ENCODE peak calls at places on chromosome 21, in four cellular contexts. One of them, this sample, is unnamed. For H3K4me1 and H3K27me3, the result is how much of the 10 kb centered on the place peaks cover.

GRCh38 chr21:42351626-42352432 is 1.0 kb upstream of the TFF2 start:
- DNase-seq in IMR-90: no peak
- DNase-seq in cardiac muscle cell: no peak
- DNase-seq in lung: no peak
- DNase-seq in this sample: no peak

GRCh38 chr21:29650561-29651022 is 289.2 kb downstream of the GRIK1 start:
- DNase-seq in cardiac muscle cell: no peak
- DNase-seq in lung: no peak
- DNase-seq in IMR-90: no peak
- DNase-seq in this sample: no peak

GRCh38 chr21:37453350-37453749 is 86.8 kb downstream of the DYRK1A start:
- DNase-seq in IMR-90: no peak
- DNase-seq in lung: no peak
- DNase-seq in cardiac muscle cell: no peak
- DNase-seq in this sample: no peak

GRCh38 chr21:38988211-38989096 is 182.7 kb downstream of the ETS2 start:
- DNase-seq in lung: no peak
- DNase-seq in IMR-90: no peak
- DNase-seq in cardiac muscle cell: no peak
- DNase-seq in this sample: no peak

GRCh38 chr21:37208056-37208705 is 59.0 kb downstream of the VPS26C start:
- DNase-seq in IMR-90: no peak
- DNase-seq in lung: peak
- DNase-seq in cardiac muscle cell: no peak
- DNase-seq in this sample: no peak

GRCh38 chr21:44718571-44718970 is 7.2 kb upstream of the TSPEAR start:
- DNase-seq in lung: no peak
- DNase-seq in cardiac muscle cell: no peak
- DNase-seq in IMR-90: no peak
- DNase-seq in this sample: no peak

GRCh38 chr21:43681650-43682049 is 22.3 kb downstream of the RRP1B start:
- DNase-seq in cardiac muscle cell: no peak
- DNase-seq in IMR-90: no peak
- DNase-seq in lung: no peak
- DNase-seq in this sample: peak

GRCh38 chr21:43305811-43306311 is 121.1 kb downstream of the SIK1 start:
- DNase-seq in IMR-90: no peak
- DNase-seq in cardiac muscle cell: no peak
- DNase-seq in lung: no peak
- DNase-seq in this sample: no peak

GRCh38 chr21:38492002-38492401 is 6.3 kb downstream of the ERG start:
- DNase-seq in cardiac muscle cell: no peak
- DNase-seq in IMR-90: no peak
- DNase-seq in lung: no peak
- DNase-seq in this sample: no peak

GRCh38 chr21:16709866-16710550 is 802.8 kb upstream of the CXADR start:
- DNase-seq in IMR-90: peak
- DNase-seq in cardiac muscle cell: peak
- DNase-seq in lung: no peak
- DNase-seq in this sample: no peak

GRCh38 chr21:36297938-36298572 is 21.9 kb upstream of the MORC3 start:
- DNase-seq in lung: peak
- DNase-seq in IMR-90: peak
- DNase-seq in cardiac muscle cell: no peak
- DNase-seq in this sample: peak

GRCh38 chr21:17436626-17437111 is 76.2 kb upstream of the CXADR start:
- DNase-seq in IMR-90: no peak
- DNase-seq in cardiac muscle cell: peak
- DNase-seq in lung: no peak
- DNase-seq in this sample: no peak

GRCh38 chr21:26972131-26972707 is 5.3 kb upstream of the ADAMTS5 start:
- DNase-seq in cardiac muscle cell: no peak
- DNase-seq in IMR-90: no peak
- DNase-seq in lung: no peak
- DNase-seq in this sample: no peak

GRCh38 chr21:38922474-38922873 is 116.7 kb downstream of the ETS2 start:
- DNase-seq in IMR-90: no peak
- DNase-seq in lung: no peak
- DNase-seq in cardiac muscle cell: no peak
- DNase-seq in this sample: no peak

GRCh38 chr21:39908265-39908923 is 41.2 kb downstream of the PCP4 start:
- DNase-seq in IMR-90: no peak
- DNase-seq in lung: no peak
- DNase-seq in cardiac muscle cell: no peak
- DNase-seq in this sample: no peak

GRCh38 chr21:42250422-42251403 is 31.8 kb downstream of the ABCG1 start:
- DNase-seq in lung: no peak
- DNase-seq in IMR-90: no peak
- DNase-seq in cardiac muscle cell: no peak
- DNase-seq in this sample: no peak

GRCh38 chr21:14270631-14271030 is 54.7 kb downstream of the RBM11 start:
- DNase-seq in IMR-90: no peak
- DNase-seq in lung: no peak
- DNase-seq in cardiac muscle cell: no peak
- DNase-seq in this sample: no peak

GRCh38 chr21:17257784-17258183 is 255.1 kb upstream of the CXADR start:
- DNase-seq in lung: no peak
- DNase-seq in cardiac muscle cell: no peak
- DNase-seq in IMR-90: no peak
- DNase-seq in this sample: peak

GRCh38 chr21:44085491-44086321 is 21.5 kb upstream of the PWP2 start:
- DNase-seq in cardiac muscle cell: peak
- DNase-seq in lung: no peak
- DNase-seq in IMR-90: no peak
- DNase-seq in this sample: no peak

GRCh38 chr21:31945576-31945975 is 72.8 kb downstream of the HUNK start:
- DNase-seq in IMR-90: peak
- DNase-seq in lung: no peak
- DNase-seq in cardiac muscle cell: peak
- DNase-seq in this sample: no peak

GRCh38 chr21:42513151-42513984 is at the start of gene SLC37A1:
- DNase-seq in lung: no peak
- DNase-seq in cardiac muscle cell: no peak
- DNase-seq in IMR-90: no peak
- DNase-seq in this sample: no peak

GRCh38 chr21:44371596-44371995 is 18.2 kb downstream of the TRPM2 start:
- DNase-seq in IMR-90: no peak
- DNase-seq in lung: no peak
- DNase-seq in cardiac muscle cell: no peak
- DNase-seq in this sample: no peak

GRCh38 chr21:37227071-37228002 is 39.8 kb downstream of the VPS26C start:
- DNase-seq in IMR-90: no peak
- DNase-seq in cardiac muscle cell: no peak
- DNase-seq in lung: no peak
- DNase-seq in this sample: no peak

GRCh38 chr21:38380391-38381137 is 117.7 kb downstream of the ERG start:
- DNase-seq in cardiac muscle cell: peak
- DNase-seq in lung: no peak
- DNase-seq in IMR-90: peak
- DNase-seq in this sample: peak

GRCh38 chr21:42388740-42389448 is 7.0 kb downstream of the TMPRSS3 start:
- DNase-seq in lung: no peak
- DNase-seq in cardiac muscle cell: no peak
- DNase-seq in IMR-90: no peak
- DNase-seq in this sample: no peak

GRCh38 chr21:26469789-26470188 is 103.3 kb downstream of the CYYR1 start:
- DNase-seq in cardiac muscle cell: peak
- DNase-seq in IMR-90: peak
- DNase-seq in lung: peak
- DNase-seq in this sample: peak

GRCh38 chr21:44462090-44462833 is 7.0 kb downstream of the LRRC3 start:
- DNase-seq in IMR-90: no peak
- DNase-seq in cardiac muscle cell: no peak
- DNase-seq in lung: no peak
- DNase-seq in this sample: no peak

GRCh38 chr21:36104306-36105300 is 30.3 kb upstream of the CBR3 start:
- DNase-seq in IMR-90: peak
- DNase-seq in lung: no peak
- DNase-seq in cardiac muscle cell: peak
- DNase-seq in this sample: peak

DNA sequence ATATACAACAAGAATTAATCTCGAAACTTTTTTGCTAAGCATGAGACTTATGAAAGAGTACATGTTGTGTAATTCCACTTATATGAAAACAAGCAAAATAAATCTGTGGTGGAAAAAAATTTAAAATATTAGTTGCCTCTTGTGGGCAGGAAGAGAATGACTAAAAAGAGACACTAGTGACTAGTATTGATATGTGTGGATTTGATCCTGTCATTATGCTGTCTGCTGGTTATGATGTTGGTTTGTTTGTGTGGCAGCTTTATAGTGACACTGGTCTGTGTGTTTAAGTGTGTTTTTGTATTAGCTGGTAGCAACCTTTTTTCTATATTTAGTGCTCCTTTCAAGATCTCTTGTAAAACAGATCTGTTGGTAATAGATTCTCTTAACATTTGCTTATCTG is 267.8 kb upstream of the NRIP1 start:
- DNase-seq in lung: no peak
- DNase-seq in cardiac muscle cell: peak
- DNase-seq in IMR-90: no peak
- DNase-seq in this sample: no peak
- H3K4me1 ChIP-seq in lung: under half
- H3K4me1 ChIP-seq in cardiac muscle cell: under half
- H3K4me1 ChIP-seq in IMR-90: under half
- H3K4me1 ChIP-seq in this sample: under half

GRCh38 chr21:45747802-45748445 is 104.4 kb downstream of the PCBP3 start:
- DNase-seq in lung: no peak
- DNase-seq in cardiac muscle cell: peak
- DNase-seq in IMR-90: peak
- DNase-seq in this sample: peak
- H3K27me3 ChIP-seq in lung: under half
- H3K27me3 ChIP-seq in cardiac muscle cell: under half
- H3K27me3 ChIP-seq in IMR-90: under half
- H3K27me3 ChIP-seq in this sample: under half

GRCh38 chr21:21973806-21974205 is 975.6 kb downstream of the NCAM2 start:
- DNase-seq in IMR-90: no peak
- DNase-seq in cardiac muscle cell: no peak
- DNase-seq in lung: no peak
- DNase-seq in this sample: no peak
- TF ChIP-seq CTCF in IMR-90: no peak
- TF ChIP-seq CTCF in cardiac muscle cell: no peak
- TF ChIP-seq CTCF in lung: no peak
- TF ChIP-seq CTCF in this sample: no peak

DNA sequence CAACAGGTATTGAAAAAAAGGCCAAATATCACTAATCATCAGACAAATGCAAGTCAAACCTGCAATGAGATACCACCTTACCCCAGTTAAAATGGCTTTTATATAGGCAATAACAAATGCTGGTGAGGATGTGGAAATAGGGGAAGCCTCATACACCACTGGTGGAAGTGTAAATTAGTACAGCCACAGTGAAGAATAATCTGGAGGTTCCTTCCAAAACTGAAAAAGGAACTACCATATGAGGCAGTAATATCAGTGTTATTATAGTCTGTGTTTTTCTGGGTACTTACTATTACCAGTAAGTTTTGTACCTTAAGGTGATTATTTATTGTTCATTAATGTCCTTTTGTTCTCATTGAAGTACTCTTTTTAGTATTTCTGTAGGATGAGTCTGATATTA is 201.3 kb downstream of the MRPL39 start:
- DNase-seq in IMR-90: no peak
- DNase-seq in lung: no peak
- DNase-seq in cardiac muscle cell: no peak
- DNase-seq in this sample: no peak
- H3K4me1 ChIP-seq in IMR-90: under half
- H3K4me1 ChIP-seq in lung: under half
- H3K4me1 ChIP-seq in cardiac muscle cell: under half
- H3K4me1 ChIP-seq in this sample: under half

GRCh38 chr21:33026299-33026858 is 644 bp downstream of the OLIG2 start:
- DNase-seq in lung: no peak
- DNase-seq in cardiac muscle cell: no peak
- DNase-seq in IMR-90: no peak
- DNase-seq in this sample: no peak

GRCh38 chr21:33025106-33025470 is 647 bp upstream of the OLIG2 start:
- DNase-seq in lung: no peak
- DNase-seq in IMR-90: no peak
- DNase-seq in cardiac muscle cell: no peak
- DNase-seq in this sample: no peak

GRCh38 chr21:33026878-33027400 is 1.2 kb downstream of the OLIG2 start:
- DNase-seq in lung: no peak
- DNase-seq in IMR-90: peak
- DNase-seq in cardiac muscle cell: no peak
- DNase-seq in this sample: no peak

GRCh38 chr21:33024278-33025103 is 1.2 kb upstream of the OLIG2 start:
- DNase-seq in lung: no peak
- DNase-seq in IMR-90: no peak
- DNase-seq in cardiac muscle cell: no peak
- DNase-seq in this sample: no peak

GRCh38 chr21:33025471-33026298 is at the start of gene OLIG2:
- DNase-seq in cardiac muscle cell: no peak
- DNase-seq in lung: no peak
- DNase-seq in IMR-90: peak
- DNase-seq in this sample: no peak
- H3K27me3 ChIP-seq in cardiac muscle cell: half or more
- H3K27me3 ChIP-seq in lung: half or more
- H3K27me3 ChIP-seq in IMR-90: half or more
- H3K27me3 ChIP-seq in this sample: half or more

GRCh38 chr21:28337319-28337718 is 655.4 kb downstream of the LTN1 start:
- DNase-seq in cardiac muscle cell: peak
- DNase-seq in IMR-90: peak
- DNase-seq in lung: no peak
- DNase-seq in this sample: peak
- TF ChIP-seq CTCF in cardiac muscle cell: peak
- TF ChIP-seq CTCF in IMR-90: peak
- TF ChIP-seq CTCF in lung: no peak
- TF ChIP-seq CTCF in this sample: peak

GRCh38 chr21:41139951-41140350 is 28.0 kb upstream of the BACE2 start:
- DNase-seq in IMR-90: no peak
- DNase-seq in cardiac muscle cell: no peak
- DNase-seq in lung: no peak
- DNase-seq in this sample: no peak

GRCh38 chr21:41138711-41139110 is 29.2 kb upstream of the BACE2 start:
- DNase-seq in IMR-90: no peak
- DNase-seq in lung: no peak
- DNase-seq in cardiac muscle cell: no peak
- DNase-seq in this sample: no peak

GRCh38 chr21:41142051-41142795 is 25.7 kb upstream of the BACE2 start:
- DNase-seq in IMR-90: peak
- DNase-seq in cardiac muscle cell: peak
- DNase-seq in lung: peak
- DNase-seq in this sample: peak

GRCh38 chr21:41139275-41139674 is 28.7 kb upstream of the BACE2 start:
- DNase-seq in cardiac muscle cell: no peak
- DNase-seq in IMR-90: no peak
- DNase-seq in lung: no peak
- DNase-seq in this sample: no peak

DNA sequence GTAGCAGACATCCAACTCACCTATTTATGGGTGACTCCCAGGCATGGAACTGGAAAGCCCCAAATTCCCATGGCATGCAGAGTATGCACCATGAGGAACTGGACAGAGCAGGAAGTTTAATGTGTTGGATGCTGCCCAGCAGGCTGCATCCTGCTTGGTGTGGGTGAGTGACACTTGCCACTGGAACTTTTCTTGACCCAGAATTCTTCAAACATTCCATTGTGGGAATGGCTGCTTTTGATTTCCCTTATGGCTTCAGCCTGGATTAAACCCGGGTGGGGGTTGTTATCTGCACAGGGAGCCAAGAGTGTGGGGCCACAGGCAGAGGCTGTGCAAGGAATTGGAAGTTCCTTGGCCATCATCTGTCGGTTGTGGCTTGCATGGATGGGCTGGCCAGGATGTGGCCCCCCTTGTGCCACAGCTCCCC is 26.9 kb upstream of the BACE2 start:
- DNase-seq in IMR-90: peak
- DNase-seq in lung: no peak
- DNase-seq in cardiac muscle cell: peak
- DNase-seq in this sample: peak
- H3K4me1 ChIP-seq in IMR-90: under half
- H3K4me1 ChIP-seq in lung: under half
- H3K4me1 ChIP-seq in cardiac muscle cell: under half
- H3K4me1 ChIP-seq in this sample: under half